ENCODE peak calls at places on chromosomes 13 and 19, in five cellular contexts. O is SK-N-SH, P is K562, W is stomach, T is suprapubic skin. Y is an unnamed sample. For H3K27me3, the result is how much of the 10 kb centered on the place peaks cover.

GRCh38 chr19:7349961-7350711 is 1.4 kb downstream of the ARHGEF18 start:
- DNase-seq in O (no peak), P (no peak), W (no peak), T (peak), Y (no peak)

GRCh38 chr19:4455742-4456565 is 1.6 kb downstream of the UBXN6 start:
- DNase-seq in O (peak), P (no peak), W (no peak), T (peak), Y (no peak)

GRCh38 chr13:42272115-42272756 is at the start of gene AKAP11:
- DNase-seq in O (no peak), P (no peak), W (peak), T (peak), Y (peak)

GRCh38 chr13:23586336-23586735 is 16.1 kb downstream of the TNFRSF19 start:
- DNase-seq in O (no peak), P (no peak), W (no peak), T (no peak), Y (no peak)

GRCh38 chr19:7200739-7201138 is 93.5 kb downstream of the INSR start:
- DNase-seq in O (no peak), P (no peak), W (no peak), T (no peak), Y (no peak)

GRCh38 chr13:30652746-30653145 is 35.0 kb downstream of the USPL1 start:
- DNase-seq in O (no peak), P (no peak), W (no peak), T (no peak), Y (no peak)

GRCh38 chr13:65959305-65959704 is 1270.8 kb downstream of the PCDH9 start:
- DNase-seq in O (no peak), P (no peak), W (no peak), T (no peak), Y (no peak)

GRCh38 chr13:96967248-96967745 is 27.0 kb downstream of the OXGR1 start:
- DNase-seq in O (no peak), P (peak), W (no peak), T (no peak), Y (no peak)

DNA sequence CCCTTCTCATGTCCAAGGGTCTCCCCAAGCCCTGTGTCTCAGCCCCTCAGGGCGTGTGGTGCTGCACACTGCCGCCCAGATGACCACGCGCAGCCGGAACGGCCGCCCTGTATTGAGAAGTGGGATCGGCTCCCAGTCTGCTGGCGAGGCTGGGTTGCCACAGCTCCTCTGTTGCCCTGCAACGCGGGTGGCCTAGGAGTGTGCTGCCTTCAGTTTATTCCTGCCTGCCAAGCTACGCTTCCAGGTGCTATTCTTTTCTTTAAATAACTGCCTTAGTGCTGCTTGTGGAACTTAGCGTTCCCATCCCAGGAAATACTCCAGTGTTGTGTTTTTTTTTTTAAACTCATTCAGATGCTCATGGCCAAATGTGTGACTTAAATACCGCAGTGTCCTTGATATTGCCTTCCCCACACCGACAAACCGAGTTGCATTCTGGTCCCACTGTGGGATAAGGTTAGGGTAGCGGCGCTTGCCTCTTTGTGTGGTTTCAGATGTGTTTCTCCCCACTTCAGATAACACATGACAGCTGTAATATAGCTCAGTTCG is 16.6 kb downstream of the ACTN4 start:
- DNase-seq in O (no peak), P (no peak), W (no peak), T (no peak), Y (no peak)
- TF ChIP-seq EP300 in O (no peak), P (no peak), W (peak), T (peak), Y (peak)

GRCh38 chr13:112069063-112069726 is 2.2 kb downstream of the SOX1 start:
- DNase-seq in O (no peak), P (no peak), W (no peak), T (no peak), Y (peak)
- H3K27me3 ChIP-seq in O (half or more), P (under half), W (half or more), T (half or more), Y (half or more)

GRCh38 chr19:31725051-31725450 is 375.8 kb upstream of the TSHZ3 start:
- DNase-seq in O (no peak), P (no peak), W (no peak), T (no peak), Y (no peak)
- TF ChIP-seq EP300 in O (no peak), P (no peak), W (no peak), T (no peak), Y (no peak)

GRCh38 chr19:8695501-8695900 is 3.1 kb downstream of the ACTL9 start:
- DNase-seq in O (no peak), P (no peak), W (no peak), T (no peak), Y (no peak)

GRCh38 chr19:8698433-8699063 is at the start of gene ACTL9:
- DNase-seq in O (no peak), P (no peak), W (no peak), T (no peak), Y (no peak)

GRCh38 chr19:8695911-8696310 is 2.7 kb downstream of the ACTL9 start:
- DNase-seq in O (no peak), P (no peak), W (no peak), T (no peak), Y (no peak)

GRCh38 chr19:8697671-8698432 is 743 bp downstream of the ACTL9 start:
- DNase-seq in O (peak), P (peak), W (no peak), T (no peak), Y (no peak)

DNA sequence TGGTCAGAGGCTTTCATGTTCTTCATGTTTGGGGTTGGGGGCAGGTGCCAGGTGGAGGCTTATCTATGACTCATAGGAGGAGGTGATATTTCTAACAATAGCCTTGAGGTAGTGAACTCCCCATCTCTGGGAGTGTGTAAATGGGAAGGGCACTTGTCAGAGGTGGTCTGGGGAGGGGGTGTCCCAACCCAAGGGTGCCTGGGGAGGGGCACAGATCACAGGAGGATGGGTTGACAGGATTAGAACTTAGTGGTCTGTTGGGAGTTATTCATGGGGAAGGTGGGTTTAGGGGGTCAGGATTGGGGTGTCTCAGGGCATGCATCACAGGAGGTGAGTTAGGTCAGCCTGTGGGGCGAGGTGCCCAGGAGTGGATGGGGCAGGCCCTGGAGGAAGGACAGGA is 1.6 kb downstream of the ACTL9 start:
- DNase-seq in O (no peak), P (no peak), W (no peak), T (no peak), Y (no peak)
- H3K27me3 ChIP-seq in O (under half), P (under half), W (under half), T (half or more), Y (under half)

GRCh38 chr19:12331211-12331941 is 2.1 kb downstream of the ZNF563 start:
- DNase-seq in O (no peak), P (no peak), W (no peak), T (no peak), Y (no peak)

GRCh38 chr19:12330340-12330739 is 3.1 kb downstream of the ZNF563 start:
- DNase-seq in O (no peak), P (no peak), W (no peak), T (no peak), Y (no peak)

DNA sequence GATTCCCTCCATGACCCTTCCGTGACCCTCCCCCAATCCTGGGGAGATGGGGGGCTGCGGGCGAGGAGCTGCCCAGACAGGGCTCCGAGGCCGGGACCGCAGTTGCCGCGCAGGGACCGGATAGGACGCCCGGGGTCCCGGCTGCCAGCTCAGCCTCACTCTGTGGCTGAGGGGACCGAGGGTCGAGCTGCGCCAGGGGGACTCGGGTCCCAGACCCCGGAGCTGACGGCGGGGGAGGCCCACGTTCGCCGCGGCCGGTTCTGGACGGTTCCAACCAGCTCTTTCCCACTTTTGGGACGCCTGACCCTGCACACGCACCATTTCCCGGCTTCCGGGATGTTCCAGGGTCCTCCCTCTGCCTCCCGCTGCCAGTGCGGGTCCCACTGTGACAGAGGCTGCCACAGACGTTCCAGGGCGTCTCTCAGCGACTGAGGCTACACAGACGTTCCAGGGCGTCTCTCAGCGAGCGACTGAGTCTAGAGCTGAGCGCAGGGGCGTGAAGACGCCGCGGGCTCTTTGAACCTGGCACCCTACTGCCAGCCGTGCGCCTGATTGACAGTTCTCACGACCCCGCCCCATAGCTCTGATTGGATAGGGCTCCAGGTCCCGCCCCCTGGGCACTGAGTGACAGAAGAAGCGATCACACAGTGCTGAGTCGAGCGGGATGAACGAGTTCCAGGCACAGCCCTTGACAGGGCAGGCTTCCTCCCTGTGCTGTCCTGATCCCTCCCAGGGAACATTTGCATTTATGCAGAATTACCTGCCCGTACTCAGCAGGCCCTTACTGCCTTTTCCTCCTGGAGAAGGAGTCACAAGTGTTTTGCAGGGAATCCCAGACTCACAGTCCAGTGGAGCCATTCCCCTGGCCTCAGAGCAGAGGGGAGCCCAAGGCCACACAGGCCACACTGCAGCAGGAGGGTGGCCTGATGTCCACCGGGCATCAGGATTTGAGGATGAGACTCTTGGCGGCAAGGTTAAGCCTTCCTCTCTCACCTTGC is at the start of gene ZNF563:
- DNase-seq in O (peak), P (peak), W (peak), T (peak), Y (peak)
- TF ChIP-seq EP300 in O (no peak), P (no peak), W (no peak), T (no peak), Y (no peak)

DNA sequence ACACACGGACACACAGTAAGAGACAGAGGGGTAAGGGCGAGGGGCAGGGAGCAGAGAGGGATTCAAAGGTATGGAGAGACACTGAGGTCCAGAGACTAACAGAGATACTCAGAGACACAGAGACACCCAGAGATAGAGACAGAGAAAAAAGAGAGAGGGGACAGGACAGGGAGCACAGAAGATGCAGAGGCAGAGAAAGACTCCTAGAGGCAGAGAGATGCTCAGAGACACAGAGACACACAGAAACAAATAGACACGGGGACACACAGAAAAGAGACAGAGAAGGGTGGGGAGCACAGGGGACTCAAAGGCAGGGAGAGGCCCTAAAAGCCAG is 39.8 kb downstream of the DEDD2 start:
- DNase-seq in O (no peak), P (no peak), W (no peak), T (no peak), Y (no peak)
- H3K27me3 ChIP-seq in O (under half), P (half or more), W (half or more), T (half or more), Y (under half)

GRCh38 chr19:5903502-5904301 is at the start of gene NDUFA11:
- DNase-seq in O (peak), P (peak), W (peak), T (peak), Y (peak)
- TF ChIP-seq EP300 in O (no peak), P (peak), W (no peak), T (no peak), Y (no peak)

Y was measured in esophagus muscularis mucosa.